ENCODE peak calls at places on chromosomes 11 and 22, in nine cellular contexts. One of them, this sample, is unnamed.

GRCh38 chr11:12803086-12803826 is 129.0 kb downstream of the TEAD1 start:
- DNase-seq in Right ventricle myocardium inferior: no peak
- DNase-seq in non-pigmented ciliary epithelial cell: no peak
- DNase-seq in myocyte: no peak
- DNase-seq in BE2C: peak
- DNase-seq in posterior vena cava: no peak
- DNase-seq in sciatic nerve: no peak
- DNase-seq in T-helper 2 cell: no peak
- DNase-seq in NCI-H226: peak
- DNase-seq in this sample: no peak

GRCh38 chr11:45919806-45920530 is 2.3 kb upstream of the PEX16 start:
- DNase-seq in Right ventricle myocardium inferior: no peak
- DNase-seq in non-pigmented ciliary epithelial cell: no peak
- DNase-seq in myocyte: no peak
- DNase-seq in BE2C: no peak
- DNase-seq in posterior vena cava: peak
- DNase-seq in sciatic nerve: no peak
- DNase-seq in T-helper 2 cell: no peak
- DNase-seq in NCI-H226: no peak
- DNase-seq in this sample: no peak

GRCh38 chr22:24305260-24305692 is 34.6 kb downstream of the SPECC1L start:
- DNase-seq in Right ventricle myocardium inferior: no peak
- DNase-seq in non-pigmented ciliary epithelial cell: no peak
- DNase-seq in myocyte: no peak
- DNase-seq in BE2C: no peak
- DNase-seq in posterior vena cava: no peak
- DNase-seq in sciatic nerve: no peak
- DNase-seq in T-helper 2 cell: no peak
- DNase-seq in NCI-H226: no peak
- DNase-seq in this sample: no peak

GRCh38 chr22:37240941-37241320 is 3.1 kb downstream of the RAC2 start:
- DNase-seq in Right ventricle myocardium inferior: no peak
- DNase-seq in non-pigmented ciliary epithelial cell: no peak
- DNase-seq in myocyte: no peak
- DNase-seq in BE2C: no peak
- DNase-seq in posterior vena cava: peak
- DNase-seq in sciatic nerve: no peak
- DNase-seq in T-helper 2 cell: no peak
- DNase-seq in NCI-H226: no peak
- DNase-seq in this sample: no peak

GRCh38 chr11:128198206-128198605 is 389.2 kb downstream of the ETS1 start:
- DNase-seq in Right ventricle myocardium inferior: no peak
- DNase-seq in non-pigmented ciliary epithelial cell: no peak
- DNase-seq in myocyte: peak
- DNase-seq in BE2C: no peak
- DNase-seq in posterior vena cava: no peak
- DNase-seq in sciatic nerve: no peak
- DNase-seq in T-helper 2 cell: no peak
- DNase-seq in NCI-H226: no peak
- DNase-seq in this sample: no peak

GRCh38 chr11:108117746-108118371 is 3.5 kb upstream of the ACAT1 start:
- DNase-seq in Right ventricle myocardium inferior: no peak
- DNase-seq in non-pigmented ciliary epithelial cell: no peak
- DNase-seq in myocyte: peak
- DNase-seq in BE2C: no peak
- DNase-seq in posterior vena cava: no peak
- DNase-seq in sciatic nerve: no peak
- DNase-seq in T-helper 2 cell: no peak
- DNase-seq in NCI-H226: peak
- DNase-seq in this sample: no peak

GRCh38 chr11:69115586-69116560 is 39.9 kb upstream of the SMIM38 start:
- DNase-seq in Right ventricle myocardium inferior: peak
- DNase-seq in non-pigmented ciliary epithelial cell: no peak
- DNase-seq in myocyte: peak
- DNase-seq in BE2C: no peak
- DNase-seq in posterior vena cava: no peak
- DNase-seq in sciatic nerve: no peak
- DNase-seq in T-helper 2 cell: no peak
- DNase-seq in NCI-H226: no peak
- DNase-seq in this sample: peak

GRCh38 chr11:73875840-73876239 is 806 bp downstream of the COA4 start:
- DNase-seq in Right ventricle myocardium inferior: no peak
- DNase-seq in non-pigmented ciliary epithelial cell: no peak
- DNase-seq in myocyte: peak
- DNase-seq in BE2C: no peak
- DNase-seq in posterior vena cava: no peak
- DNase-seq in sciatic nerve: no peak
- DNase-seq in T-helper 2 cell: no peak
- DNase-seq in NCI-H226: no peak
- DNase-seq in this sample: no peak

GRCh38 chr11:19723572-19724342 is 11.1 kb downstream of the NAV2 start:
- DNase-seq in Right ventricle myocardium inferior: peak
- DNase-seq in non-pigmented ciliary epithelial cell: no peak
- DNase-seq in myocyte: peak
- DNase-seq in BE2C: peak
- DNase-seq in posterior vena cava: no peak
- DNase-seq in sciatic nerve: no peak
- DNase-seq in T-helper 2 cell: no peak
- DNase-seq in NCI-H226: no peak
- DNase-seq in this sample: peak

GRCh38 chr22:38220163-38220562 is 18.4 kb downstream of the MAFF start:
- DNase-seq in Right ventricle myocardium inferior: no peak
- DNase-seq in non-pigmented ciliary epithelial cell: no peak
- DNase-seq in myocyte: peak
- DNase-seq in BE2C: no peak
- DNase-seq in posterior vena cava: no peak
- DNase-seq in sciatic nerve: no peak
- DNase-seq in T-helper 2 cell: no peak
- DNase-seq in NCI-H226: no peak
- DNase-seq in this sample: no peak

GRCh38 chr11:5851002-5851401 is 6.5 kb downstream of the OR52E8 start:
- DNase-seq in Right ventricle myocardium inferior: no peak
- DNase-seq in non-pigmented ciliary epithelial cell: no peak
- DNase-seq in myocyte: no peak
- DNase-seq in BE2C: no peak
- DNase-seq in posterior vena cava: no peak
- DNase-seq in sciatic nerve: no peak
- DNase-seq in T-helper 2 cell: no peak
- DNase-seq in NCI-H226: no peak
- DNase-seq in this sample: no peak

GRCh38 chr11:133982901-133983300 is 26.1 kb upstream of the IGSF9B start:
- DNase-seq in Right ventricle myocardium inferior: peak
- DNase-seq in non-pigmented ciliary epithelial cell: no peak
- DNase-seq in myocyte: no peak
- DNase-seq in BE2C: no peak
- DNase-seq in posterior vena cava: no peak
- DNase-seq in sciatic nerve: no peak
- DNase-seq in T-helper 2 cell: no peak
- DNase-seq in NCI-H226: no peak
- DNase-seq in this sample: no peak

GRCh38 chr22:22590136-22590891 is 31.2 kb upstream of the PRAME start:
- DNase-seq in Right ventricle myocardium inferior: no peak
- DNase-seq in non-pigmented ciliary epithelial cell: no peak
- DNase-seq in myocyte: no peak
- DNase-seq in BE2C: no peak
- DNase-seq in posterior vena cava: no peak
- DNase-seq in sciatic nerve: no peak
- DNase-seq in T-helper 2 cell: no peak
- DNase-seq in NCI-H226: no peak
- DNase-seq in this sample: no peak

GRCh38 chr11:75513250-75513649 is 12.5 kb downstream of the GDPD5 start:
- DNase-seq in Right ventricle myocardium inferior: no peak
- DNase-seq in non-pigmented ciliary epithelial cell: no peak
- DNase-seq in myocyte: no peak
- DNase-seq in BE2C: no peak
- DNase-seq in posterior vena cava: no peak
- DNase-seq in sciatic nerve: no peak
- DNase-seq in T-helper 2 cell: no peak
- DNase-seq in NCI-H226: no peak
- DNase-seq in this sample: no peak

GRCh38 chr11:93194673-93195291 is 3.0 kb downstream of the SLC36A4 start:
- DNase-seq in Right ventricle myocardium inferior: no peak
- DNase-seq in non-pigmented ciliary epithelial cell: no peak
- DNase-seq in myocyte: no peak
- DNase-seq in BE2C: peak
- DNase-seq in posterior vena cava: no peak
- DNase-seq in sciatic nerve: no peak
- DNase-seq in T-helper 2 cell: no peak
- DNase-seq in NCI-H226: no peak
- DNase-seq in this sample: no peak

This sample was measured in SJCRH30.